ENCODE peak calls at places on chromosome 11, in four cellular contexts. K is upper lobe of right lung, E is Karpas-422, S is Caco-2. H is an unnamed sample.

GRCh38 chr11:123590296-123590912 is 64.0 kb downstream of the SCN3B start:
- DNase-seq in K (no peak), E (no peak), S (no peak), H (no peak)

GRCh38 chr11:108654994-108655631 is 9.8 kb upstream of the DDX10 start:
- DNase-seq in K (no peak), E (peak; percentile 88), S (peak; percentile 64), H (no peak)

GRCh38 chr11:62806611-62807121 is 1.4 kb upstream of the NXF1 start:
- DNase-seq in K (no peak), E (peak; percentile 56), S (no peak), H (no peak)

GRCh38 chr11:73270089-73270854 is 1.9 kb upstream of the P2RY6 start:
- DNase-seq in K (peak; percentile 49), E (peak; percentile 58), S (peak; percentile 70), H (no peak)

GRCh38 chr11:75142714-75143419 is 8.0 kb upstream of the SLCO2B1 start:
- DNase-seq in K (peak; percentile 83), E (peak; percentile 77), S (peak; percentile 78), H (peak; percentile 81)

GRCh38 chr11:122733301-122733686 is 77.8 kb downstream of the UBASH3B start:
- DNase-seq in K (no peak), E (no peak), S (no peak), H (peak; percentile 69)

GRCh38 chr11:76801205-76801604 is 18.0 kb downstream of the TSKU start:
- DNase-seq in K (no peak), E (no peak), S (no peak), H (peak; percentile 59)

GRCh38 chr11:76391039-76391438 is 9.9 kb downstream of the GVQW3 start:
- DNase-seq in K (no peak), E (no peak), S (no peak), H (no peak)

GRCh38 chr11:8066911-8067455 is 14.0 kb upstream of the TUB start:
- DNase-seq in K (no peak), E (no peak), S (no peak), H (peak; percentile 11)

GRCh38 chr11:13207665-13208594 is 69.7 kb upstream of the BMAL1 start:
- DNase-seq in K (peak; percentile 70), E (no peak), S (peak; percentile 49), H (no peak)

GRCh38 chr11:126790550-126790981 is 210.0 kb downstream of the KIRREL3 start:
- DNase-seq in K (no peak), E (no peak), S (no peak), H (no peak)

GRCh38 chr11:114219559-114220349 is 76.4 kb upstream of the NNMT start:
- DNase-seq in K (no peak), E (no peak), S (no peak), H (no peak)

GRCh38 chr11:5364214-5364613 is 12.9 kb downstream of the OR51B6 start:
- DNase-seq in K (no peak), E (no peak), S (no peak), H (no peak)

GRCh38 chr11:49208006-49208721 is at the start of gene FOLH1:
- DNase-seq in K (peak; percentile 71), E (no peak), S (no peak), H (peak; percentile 25)

GRCh38 chr11:94774345-94774744 is 6.2 kb downstream of the AMOTL1 start:
- DNase-seq in K (no peak), E (no peak), S (no peak), H (no peak)

GRCh38 chr11:69670158-69670845 is 4.9 kb downstream of the LTO1 start:
- DNase-seq in K (peak; percentile 88), E (peak; percentile 90), S (peak; percentile 89), H (peak; percentile 96)

GRCh38 chr11:66967670-66968425 is 7.3 kb upstream of the C11orf86 start:
- DNase-seq in K (no peak), E (no peak), S (no peak), H (no peak)

GRCh38 chr11:110986016-110986415 is 259.5 kb upstream of the POU2AF2 start:
- DNase-seq in K (no peak), E (no peak), S (no peak), H (no peak)

GRCh38 chr11:61125310-61125684 is 23.0 kb downstream of the CD5 start:
- DNase-seq in K (no peak), E (no peak), S (no peak), H (no peak)

GRCh38 chr11:107592256-107592655 is 1.3 kb downstream of the ELMOD1 start:
- DNase-seq in K (no peak), E (peak; percentile 54), S (no peak), H (no peak)

GRCh38 chr11:107592813-107593212 is 1.9 kb downstream of the ELMOD1 start:
- DNase-seq in K (no peak), E (peak; percentile 48), S (no peak), H (no peak)

GRCh38 chr11:107591446-107592236 is 694 bp downstream of the ELMOD1 start:
- DNase-seq in K (no peak), E (no peak), S (no peak), H (no peak)

GRCh38 chr11:107590460-107591097 is 368 bp upstream of the ELMOD1 start:
- DNase-seq in K (no peak), E (peak; percentile 58), S (no peak), H (no peak)

GRCh38 chr11:107591098-107591445 is at the start of gene ELMOD1:
- DNase-seq in K (peak; percentile 82), E (peak; percentile 71), S (peak; percentile 72), H (peak; percentile 24)
- H3K27me3 ChIP-seq in K (peaks cover 54% of the 10 kb centered on the region), E (peaks cover 13% of the 10 kb centered on the region), S (peaks cover 11% of the 10 kb centered on the region), H (peaks cover 45% of the 10 kb centered on the region)

GRCh38 chr11:3368199-3368598 is 10.7 kb downstream of the ZNF195 start:
- DNase-seq in K (no peak), E (peak; percentile 35), S (no peak), H (no peak)
- H3K9me3 ChIP-seq in K (peaks cover 6% of the 10 kb centered on the region), E (peaks cover 56% of the 10 kb centered on the region), S (peaks cover 26% of the 10 kb centered on the region), H (peaks cover 12% of the 10 kb centered on the region)

DNA sequence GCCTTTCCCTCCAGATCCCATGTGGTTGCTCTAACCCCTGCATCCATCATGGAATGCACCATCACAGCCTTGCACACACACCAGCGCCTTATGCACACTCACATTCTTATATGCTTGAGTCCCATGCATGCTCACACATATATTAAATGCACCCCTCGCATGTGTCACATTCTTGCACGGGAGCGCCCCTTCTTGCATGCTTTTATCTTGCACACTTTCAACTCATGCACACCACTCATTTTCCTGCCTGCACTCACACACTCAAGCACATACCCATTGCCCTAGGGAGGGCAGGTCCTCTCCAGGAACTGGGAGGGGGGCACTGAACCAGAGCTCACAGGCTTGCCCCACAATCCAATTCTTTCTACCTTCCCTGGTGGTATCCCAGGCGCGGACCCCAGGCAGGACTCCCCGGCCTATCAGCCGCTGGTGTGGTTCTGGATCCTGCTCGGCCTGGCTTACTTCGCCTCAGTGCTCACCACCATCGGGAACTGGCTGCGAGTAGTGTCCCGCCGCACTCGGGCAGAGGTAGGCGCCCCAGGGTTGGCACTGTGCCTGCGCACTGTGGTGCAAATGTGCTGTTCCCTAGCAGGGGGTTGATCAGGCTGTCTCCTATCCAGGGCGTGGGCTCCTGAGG is 2.3 kb upstream of the CATSPERZ start:
- DNase-seq in K (no peak), E (no peak), S (no peak), H (no peak)
- H3K27me3 ChIP-seq in K (peaks cover 65% of the 10 kb centered on the region), E (no peaks in the 10 kb centered on the region), S (peaks cover 4% of the 10 kb centered on the region), H (peaks cover 3% of the 10 kb centered on the region)

GRCh38 chr11:106594751-106595351 is 423.4 kb downstream of the GUCY1A2 start:
- DNase-seq in K (no peak), E (no peak), S (no peak), H (no peak)
- H3K9me3 ChIP-seq in K (no peaks in the 10 kb centered on the region), E (no peaks in the 10 kb centered on the region), S (peaks cover 4% of the 10 kb centered on the region), H (no peaks in the 10 kb centered on the region)

GRCh38 chr11:1928891-1929541 is 9.5 kb downstream of the TNNT3 start:
- DNase-seq in K (peak; percentile 52), E (no peak), S (peak; percentile 24), H (no peak)

GRCh38 chr11:1928038-1928890 is 8.8 kb downstream of the TNNT3 start:
- DNase-seq in K (peak; percentile 60), E (no peak), S (peak; percentile 46), H (no peak)

GRCh38 chr11:1926156-1927031 is 6.9 kb downstream of the TNNT3 start:
- DNase-seq in K (no peak), E (no peak), S (peak; percentile 46), H (no peak)

GRCh38 chr11:1925373-1926155 is 6.1 kb downstream of the TNNT3 start:
- DNase-seq in K (no peak), E (no peak), S (no peak), H (no peak)

GRCh38 chr11:1927151-1928037 is 7.9 kb downstream of the TNNT3 start:
- DNase-seq in K (no peak), E (no peak), S (peak; percentile 73), H (no peak)
- H3K27me3 ChIP-seq in K (no peaks in the 10 kb centered on the region), E (no peaks in the 10 kb centered on the region), S (no peaks in the 10 kb centered on the region), H (peaks cover 4% of the 10 kb centered on the region)

GRCh38 chr11:4027746-4028145 is 66.9 kb upstream of the RRM1 start:
- DNase-seq in K (no peak), E (no peak), S (no peak), H (no peak)
- H3K9me3 ChIP-seq in K (no peaks in the 10 kb centered on the region), E (no peaks in the 10 kb centered on the region), S (peaks cover 4% of the 10 kb centered on the region), H (no peaks in the 10 kb centered on the region)

DNA sequence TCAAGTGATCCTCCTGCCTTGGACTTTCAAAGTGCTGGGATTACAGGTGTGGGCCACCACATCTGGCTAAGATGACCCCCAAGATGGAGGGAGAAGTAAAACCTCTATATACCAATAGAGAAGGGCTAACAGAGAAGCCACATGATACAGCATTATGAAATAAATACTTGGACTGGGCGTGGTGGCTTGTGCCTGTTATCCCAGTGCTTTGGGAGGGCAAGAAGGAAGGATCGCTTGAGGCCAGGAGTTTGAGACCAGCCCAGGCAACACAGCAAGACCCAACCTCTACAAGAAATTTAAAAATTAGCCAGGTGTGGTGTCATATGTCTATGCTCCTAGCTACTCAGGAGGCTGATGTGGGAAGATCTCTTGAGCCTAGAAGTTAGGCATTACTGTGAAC is 61.7 kb downstream of the RAB30 start:
- DNase-seq in K (no peak), E (no peak), S (no peak), H (no peak)
- H3K27me3 ChIP-seq in K (no peaks in the 10 kb centered on the region), E (no peaks in the 10 kb centered on the region), S (no peaks in the 10 kb centered on the region), H (no peaks in the 10 kb centered on the region)

DNA sequence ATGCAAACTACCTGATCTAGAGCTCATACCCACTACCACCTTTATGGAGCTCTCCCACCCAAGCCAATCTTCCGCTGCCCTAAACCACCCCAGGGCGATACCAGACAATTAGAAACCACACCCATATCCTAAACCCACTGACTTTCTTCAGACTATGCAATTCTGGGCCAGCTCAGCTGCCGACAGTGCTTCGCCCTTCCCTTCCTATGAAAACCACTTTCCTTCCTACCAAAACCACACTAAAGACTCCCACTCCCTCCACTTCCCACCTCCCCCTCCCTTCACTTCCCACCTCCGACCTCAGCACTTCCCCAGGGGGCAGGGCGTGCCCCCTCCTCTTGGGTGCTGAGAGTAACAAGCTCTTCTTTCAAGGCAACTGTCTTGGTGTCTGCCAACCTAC is 25.1 kb downstream of the B3GAT1 start:
- DNase-seq in K (no peak), E (no peak), S (no peak), H (no peak)
- H3K9me3 ChIP-seq in K (no peaks in the 10 kb centered on the region), E (no peaks in the 10 kb centered on the region), S (no peaks in the 10 kb centered on the region), H (no peaks in the 10 kb centered on the region)

DNA sequence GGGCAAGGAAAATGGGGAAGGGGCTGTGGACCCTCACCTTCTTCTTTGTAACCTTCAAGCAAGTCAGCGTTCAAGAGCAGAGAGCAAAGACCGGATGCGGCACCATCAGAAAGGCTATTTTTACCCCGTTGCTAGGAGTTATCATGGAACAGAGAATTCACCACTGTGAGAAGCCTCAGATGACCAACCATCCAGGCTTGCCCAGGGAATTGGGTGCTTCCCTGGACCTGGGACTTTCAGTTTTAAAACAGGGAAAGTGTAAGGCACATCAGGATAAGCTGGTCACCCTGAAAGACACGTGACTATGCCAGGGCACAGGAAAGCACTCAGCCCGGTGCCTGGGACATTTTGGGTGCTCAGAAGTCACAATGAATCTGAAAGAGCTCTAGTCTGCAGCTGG is 10.4 kb downstream of the GALNT18 start:
- DNase-seq in K (no peak), E (no peak), S (no peak), H (no peak)
- H3K27me3 ChIP-seq in K (no peaks in the 10 kb centered on the region), E (no peaks in the 10 kb centered on the region), S (no peaks in the 10 kb centered on the region), H (no peaks in the 10 kb centered on the region)